ENCODE peak calls at places on chromosomes 6 and 20, in six cellular contexts. Z is tibial artery; V is AG09309; X is PC-9; P is mesendoderm; O is CD4-positive, CD25-positive, alpha-beta regulatory T cell. S is an unnamed sample.

GRCh38 chr20:34302312-34302722 is 838 bp downstream of the AHCY start:
- DNase-seq in O (no peak), Z (no peak), X (no peak), P (no peak), V (no peak), S (no peak)

GRCh38 chr6:47407295-47408281 is 70.0 kb upstream of the CD2AP start:
- DNase-seq in V (peak), X (no peak), O (no peak), P (no peak), Z (no peak), S (no peak)

GRCh38 chr20:44083220-44083933 is 103.6 kb downstream of the JPH2 start:
- DNase-seq in X (peak), V (no peak), Z (no peak), O (no peak), P (no peak), S (no peak)

GRCh38 chr6:6909111-6909510 is 198.7 kb upstream of the RREB1 start:
- DNase-seq in P (no peak), X (no peak), V (no peak), O (no peak), Z (no peak), S (no peak)

GRCh38 chr6:168000198-168001036 is 2.9 kb downstream of the KIF25 start:
- DNase-seq in O (no peak), Z (no peak), P (no peak), X (no peak), V (no peak), S (no peak)

GRCh38 chr6:105402981-105403935 is at the start of gene PREP:
- DNase-seq in X (peak), V (peak), O (peak), Z (peak), P (peak), S (no peak)

GRCh38 chr6:3653528-3654070 is 97.9 kb downstream of the PXDC1 start:
- DNase-seq in V (no peak), P (no peak), Z (no peak), O (no peak), X (no peak), S (no peak)

GRCh38 chr6:161232001-161232400 is 41.9 kb downstream of the AGPAT4 start:
- DNase-seq in V (no peak), P (no peak), Z (no peak), O (no peak), X (no peak), S (no peak)

GRCh38 chr6:142680308-142680707 is 264.7 kb downstream of the HIVEP2 start:
- DNase-seq in O (no peak), Z (peak), V (no peak), X (no peak), P (no peak), S (no peak)

GRCh38 chr6:11730645-11731044 is 48.0 kb downstream of the ADTRP start:
- DNase-seq in V (no peak), X (no peak), O (no peak), Z (no peak), P (no peak), S (no peak)

GRCh38 chr20:24469116-24470030 is at the start of gene SYNDIG1:
- DNase-seq in P (peak), V (no peak), X (no peak), Z (peak), O (no peak), S (no peak)

GRCh38 chr20:54742193-54742592 is 266.8 kb downstream of the DOK5 start:
- DNase-seq in P (no peak), O (no peak), V (no peak), X (no peak), Z (no peak), S (no peak)

GRCh38 chr20:1341561-1342265 is 12.8 kb upstream of the SDCBP2 start:
- DNase-seq in X (no peak), P (no peak), O (no peak), Z (no peak), V (no peak), S (no peak)

GRCh38 chr6:44076016-44076365 is 51.3 kb downstream of the MRPL14 start:
- DNase-seq in Z (no peak), O (no peak), V (no peak), P (no peak), X (no peak), S (no peak)

GRCh38 chr6:169791721-169792131 is 40.3 kb downstream of the ERMARD start:
- DNase-seq in Z (peak), X (no peak), P (no peak), O (no peak), V (no peak), S (no peak)
- H3K4me3 ChIP-seq in Z (no peak), X (no peak), P (no peak), O (no peak), V (no peak), S (no peak)

GRCh38 chr20:10286356-10286755 is 67.7 kb downstream of the SNAP25 start:
- DNase-seq in X (no peak), O (no peak), Z (no peak), P (no peak), V (no peak), S (no peak)

GRCh38 chr20:10288421-10288820 is 69.8 kb downstream of the SNAP25 start:
- DNase-seq in P (no peak), Z (no peak), X (no peak), O (no peak), V (no peak), S (no peak)

GRCh38 chr20:10291564-10292240 is 73.1 kb downstream of the SNAP25 start:
- DNase-seq in X (no peak), Z (no peak), P (no peak), O (no peak), V (no peak), S (no peak)

GRCh38 chr20:10288954-10289646 is 70.5 kb downstream of the SNAP25 start:
- DNase-seq in P (no peak), O (no peak), V (no peak), X (no peak), Z (no peak), S (no peak)
- H3K4me3 ChIP-seq in P (no peak), O (no peak), V (no peak), X (no peak), Z (no peak), S (no peak)

GRCh38 chr20:38748097-38748862 is at the start of gene ACTR5:
- DNase-seq in P (peak), O (peak), Z (peak), V (peak), X (peak), S (peak)

GRCh38 chr20:38745757-38746156 is 2.5 kb upstream of the ACTR5 start:
- DNase-seq in X (no peak), P (no peak), O (no peak), Z (no peak), V (no peak), S (no peak)

GRCh38 chr20:38748863-38749153 is 548 bp downstream of the ACTR5 start:
- DNase-seq in O (no peak), V (no peak), X (no peak), P (peak), Z (no peak), S (no peak)

GRCh38 chr20:38751360-38751976 is 3.2 kb downstream of the ACTR5 start:
- DNase-seq in V (no peak), X (no peak), Z (no peak), P (no peak), O (peak), S (no peak)

DNA sequence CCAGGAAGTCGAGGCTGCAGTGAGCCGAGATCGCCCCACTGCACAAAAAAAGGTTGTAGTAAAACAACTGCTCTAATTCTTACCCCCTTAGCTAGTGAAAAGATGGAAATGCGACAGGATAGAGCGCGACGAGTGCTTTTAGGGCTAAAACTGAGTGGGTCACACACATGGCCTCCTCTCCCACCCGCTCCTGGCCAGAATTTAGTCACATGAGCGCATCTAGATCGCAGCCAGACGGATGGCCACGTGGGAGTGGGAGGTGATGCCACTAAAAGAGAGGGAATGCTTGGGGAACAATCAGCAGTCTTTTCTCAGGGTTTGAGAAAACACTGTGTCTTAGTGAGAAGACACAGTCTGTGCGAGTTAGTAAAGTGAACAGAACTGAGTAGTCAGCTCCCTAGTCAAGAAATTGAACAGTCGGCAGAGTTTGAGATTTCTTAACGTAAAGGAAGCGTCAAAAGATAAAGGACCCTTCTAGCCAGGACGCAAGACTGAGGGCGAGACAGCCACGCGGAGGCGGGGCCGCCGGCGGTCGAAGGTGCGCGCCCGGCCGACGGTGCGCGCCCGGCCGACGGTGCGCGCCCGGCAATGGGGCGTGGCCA is 664 bp upstream of the ACTR5 start:
- DNase-seq in O (no peak), P (no peak), X (no peak), V (no peak), Z (no peak), S (no peak)
- H3K4me3 ChIP-seq in O (peak), P (no peak), X (peak), V (peak), Z (peak), S (peak)

DNA sequence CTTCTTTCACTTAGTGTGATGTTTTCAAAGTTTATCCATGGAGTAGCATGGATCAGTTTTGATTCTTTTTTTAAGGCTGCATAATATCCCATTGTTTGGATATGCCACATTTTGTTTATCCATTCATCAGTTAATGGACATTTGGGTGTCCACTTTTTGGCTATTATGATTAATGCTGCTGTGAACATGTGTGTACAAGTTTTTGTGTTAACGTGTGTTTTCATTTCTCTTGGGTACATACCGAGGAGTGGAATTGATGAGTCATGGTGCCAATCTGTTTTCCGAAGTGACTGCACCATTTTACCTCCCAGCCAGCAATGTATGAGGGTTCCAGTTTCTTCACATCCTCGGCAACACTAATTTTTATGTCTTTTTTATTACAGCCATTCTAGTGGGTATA is 78.4 kb upstream of the CCDC28A start:
- DNase-seq in V (no peak), O (no peak), Z (no peak), P (no peak), X (no peak), S (no peak)
- H3K4me3 ChIP-seq in V (no peak), O (no peak), Z (no peak), P (no peak), X (no peak), S (no peak)

DNA sequence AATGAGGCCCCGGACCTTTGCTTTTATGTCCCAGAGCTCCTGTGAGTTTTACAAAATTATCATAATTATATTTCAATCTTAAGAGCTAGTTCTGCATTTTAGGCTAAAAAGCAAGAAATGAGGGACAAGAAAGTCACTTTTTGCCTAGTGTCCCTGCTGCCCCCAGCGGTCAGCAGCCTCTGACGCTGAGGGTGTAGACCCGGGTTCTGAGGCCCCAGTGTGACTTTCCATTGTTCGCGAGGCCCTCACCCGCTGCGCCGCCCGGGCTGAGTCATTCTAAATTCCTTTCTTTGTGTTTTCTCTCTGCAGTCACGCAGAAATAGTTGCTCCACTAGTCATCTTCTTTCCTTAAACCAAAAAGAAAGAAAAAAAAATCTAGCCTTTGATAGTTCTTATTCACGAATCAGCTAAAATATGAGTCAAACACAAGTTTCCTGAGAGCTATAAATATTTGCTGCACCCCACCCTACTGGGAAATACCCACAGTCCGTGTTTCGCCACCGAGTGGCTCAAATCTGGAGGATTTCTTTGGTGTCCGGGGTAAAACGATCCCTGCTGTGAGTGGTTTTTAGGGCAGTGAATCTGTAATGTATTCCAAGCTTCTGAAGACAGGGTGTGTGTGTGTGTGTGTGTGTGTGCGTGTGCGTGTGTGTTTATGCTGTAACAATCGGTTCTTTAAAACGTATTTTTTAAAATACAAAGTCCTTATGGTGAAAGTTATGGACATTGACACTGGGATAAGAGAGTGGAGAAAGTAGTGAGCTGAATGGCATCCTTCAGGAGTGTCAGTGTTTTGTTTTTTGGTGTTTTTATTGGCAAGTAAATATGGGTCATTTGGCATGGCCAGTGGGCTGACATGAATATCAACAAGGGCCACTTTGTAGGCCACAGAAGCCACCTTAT is 59.7 kb upstream of the EEF1A1 start:
- DNase-seq in Z (peak), X (peak), O (peak), V (peak), P (peak), S (no peak)
- H3K4me3 ChIP-seq in Z (peak), X (peak), O (peak), V (peak), P (no peak), S (no peak)

DNA sequence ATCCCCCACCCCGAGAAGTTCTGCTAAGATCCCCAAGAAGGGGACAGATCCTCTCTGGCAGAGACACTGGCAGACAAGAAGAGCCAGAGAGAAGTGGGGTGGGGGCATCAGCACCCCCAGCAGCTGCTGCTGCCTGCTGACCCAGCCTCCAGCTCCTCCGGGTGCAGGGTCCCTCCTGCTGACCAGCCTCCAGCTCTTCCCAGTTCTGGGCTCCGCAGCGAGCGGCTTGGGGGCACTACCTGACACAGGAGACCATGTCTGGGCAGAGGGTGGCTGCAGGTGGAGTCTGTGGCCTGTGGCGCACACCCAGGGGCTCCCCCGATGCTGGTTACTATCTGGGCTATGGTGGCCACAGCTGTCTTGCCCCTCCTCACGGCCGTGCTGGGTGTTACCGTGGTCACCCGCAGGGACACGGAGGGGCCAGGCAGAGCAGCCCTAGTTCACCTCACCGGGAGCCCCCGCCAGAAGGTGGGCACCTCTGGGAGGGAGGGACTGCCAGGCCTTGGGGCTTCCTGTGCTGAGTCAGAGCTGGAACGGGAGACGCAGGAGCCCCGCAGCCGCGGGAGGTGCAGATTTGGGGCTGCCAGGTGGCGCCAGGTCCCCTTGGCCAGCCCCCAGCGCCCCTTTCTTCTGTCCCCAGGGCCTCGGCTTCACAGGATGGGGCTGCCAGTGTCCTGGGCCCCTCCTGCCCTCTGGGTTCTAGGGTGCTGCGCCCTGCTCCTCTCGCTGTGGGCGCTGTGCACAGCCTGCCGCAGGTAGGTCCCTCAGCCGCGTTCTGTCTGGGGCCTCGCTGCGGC is 627 bp downstream of the LIME1 start:
- DNase-seq in O (peak), V (no peak), Z (no peak), X (no peak), P (no peak), S (no peak)
- H3K4me3 ChIP-seq in O (peak), V (no peak), Z (peak), X (no peak), P (no peak), S (no peak)

S was measured in LNCaP clone FGC.